ENCODE peak calls at places on chromosome 20, in nine cellular contexts. One of them, this sample, is unnamed.

GRCh38 chr20:45823949-45824835 is 2.9 kb downstream of the TNNC2 start:
- DNase-seq in AG08395: peak
- DNase-seq in transverse colon: peak
- DNase-seq in foreskin fibroblast: peak
- DNase-seq in GM04504: no peak
- DNase-seq in mucosa of gallbladder: peak
- DNase-seq in stimulated activated CD4-positive, alpha-beta T cell treated with anti-CD3 and anti-CD28 coated beads, Interleukin-1b, Interleukin-23, amount 100 ng/mL, for 24 hours: peak
- DNase-seq in HEK293T: no peak
- DNase-seq in stimulated activated CD8-positive, alpha-beta memory T cell treated with anti-CD3 and anti-CD28 coated beads, Interleukin-4, amount 100 ng/mL, for 48 hours: peak
- DNase-seq in this sample: no peak

GRCh38 chr20:31924561-31924960 is 27.3 kb downstream of the PDRG1 start:
- DNase-seq in HEK293T: no peak
- DNase-seq in stimulated activated CD4-positive, alpha-beta T cell treated with anti-CD3 and anti-CD28 coated beads, Interleukin-1b, Interleukin-23, amount 100 ng/mL, for 24 hours: no peak
- DNase-seq in AG08395: no peak
- DNase-seq in foreskin fibroblast: no peak
- DNase-seq in mucosa of gallbladder: no peak
- DNase-seq in stimulated activated CD8-positive, alpha-beta memory T cell treated with anti-CD3 and anti-CD28 coated beads, Interleukin-4, amount 100 ng/mL, for 48 hours: no peak
- DNase-seq in transverse colon: no peak
- DNase-seq in GM04504: no peak
- DNase-seq in this sample: no peak

GRCh38 chr20:57535297-57535696 is 10.4 kb upstream of the CTCFL start:
- DNase-seq in GM04504: no peak
- DNase-seq in stimulated activated CD4-positive, alpha-beta T cell treated with anti-CD3 and anti-CD28 coated beads, Interleukin-1b, Interleukin-23, amount 100 ng/mL, for 24 hours: no peak
- DNase-seq in foreskin fibroblast: no peak
- DNase-seq in HEK293T: no peak
- DNase-seq in AG08395: no peak
- DNase-seq in mucosa of gallbladder: no peak
- DNase-seq in stimulated activated CD8-positive, alpha-beta memory T cell treated with anti-CD3 and anti-CD28 coated beads, Interleukin-4, amount 100 ng/mL, for 48 hours: no peak
- DNase-seq in transverse colon: no peak
- DNase-seq in this sample: no peak

GRCh38 chr20:44701116-44701865 is 13.9 kb upstream of the CCN5 start:
- DNase-seq in stimulated activated CD8-positive, alpha-beta memory T cell treated with anti-CD3 and anti-CD28 coated beads, Interleukin-4, amount 100 ng/mL, for 48 hours: no peak
- DNase-seq in stimulated activated CD4-positive, alpha-beta T cell treated with anti-CD3 and anti-CD28 coated beads, Interleukin-1b, Interleukin-23, amount 100 ng/mL, for 24 hours: no peak
- DNase-seq in mucosa of gallbladder: no peak
- DNase-seq in GM04504: no peak
- DNase-seq in transverse colon: no peak
- DNase-seq in AG08395: no peak
- DNase-seq in foreskin fibroblast: peak
- DNase-seq in HEK293T: peak
- DNase-seq in this sample: no peak

GRCh38 chr20:62235777-62236157 is 2.6 kb upstream of the OSBPL2 start:
- DNase-seq in stimulated activated CD4-positive, alpha-beta T cell treated with anti-CD3 and anti-CD28 coated beads, Interleukin-1b, Interleukin-23, amount 100 ng/mL, for 24 hours: no peak
- DNase-seq in foreskin fibroblast: no peak
- DNase-seq in mucosa of gallbladder: no peak
- DNase-seq in stimulated activated CD8-positive, alpha-beta memory T cell treated with anti-CD3 and anti-CD28 coated beads, Interleukin-4, amount 100 ng/mL, for 48 hours: no peak
- DNase-seq in GM04504: no peak
- DNase-seq in AG08395: no peak
- DNase-seq in transverse colon: no peak
- DNase-seq in HEK293T: no peak
- DNase-seq in this sample: no peak

GRCh38 chr20:36407196-36407733 is 101.1 kb downstream of the DLGAP4 start:
- DNase-seq in stimulated activated CD8-positive, alpha-beta memory T cell treated with anti-CD3 and anti-CD28 coated beads, Interleukin-4, amount 100 ng/mL, for 48 hours: no peak
- DNase-seq in transverse colon: no peak
- DNase-seq in mucosa of gallbladder: no peak
- DNase-seq in GM04504: no peak
- DNase-seq in AG08395: peak
- DNase-seq in HEK293T: no peak
- DNase-seq in stimulated activated CD4-positive, alpha-beta T cell treated with anti-CD3 and anti-CD28 coated beads, Interleukin-1b, Interleukin-23, amount 100 ng/mL, for 24 hours: no peak
- DNase-seq in foreskin fibroblast: peak
- DNase-seq in this sample: no peak

GRCh38 chr20:64189986-64190385 is 25.7 kb downstream of the MYT1 start:
- DNase-seq in stimulated activated CD4-positive, alpha-beta T cell treated with anti-CD3 and anti-CD28 coated beads, Interleukin-1b, Interleukin-23, amount 100 ng/mL, for 24 hours: no peak
- DNase-seq in GM04504: no peak
- DNase-seq in foreskin fibroblast: no peak
- DNase-seq in HEK293T: no peak
- DNase-seq in stimulated activated CD8-positive, alpha-beta memory T cell treated with anti-CD3 and anti-CD28 coated beads, Interleukin-4, amount 100 ng/mL, for 48 hours: no peak
- DNase-seq in AG08395: no peak
- DNase-seq in mucosa of gallbladder: no peak
- DNase-seq in transverse colon: no peak
- DNase-seq in this sample: no peak

GRCh38 chr20:20130399-20130798 is 78.1 kb downstream of the CFAP61 start:
- DNase-seq in AG08395: no peak
- DNase-seq in stimulated activated CD4-positive, alpha-beta T cell treated with anti-CD3 and anti-CD28 coated beads, Interleukin-1b, Interleukin-23, amount 100 ng/mL, for 24 hours: no peak
- DNase-seq in GM04504: no peak
- DNase-seq in transverse colon: no peak
- DNase-seq in mucosa of gallbladder: no peak
- DNase-seq in foreskin fibroblast: no peak
- DNase-seq in HEK293T: no peak
- DNase-seq in stimulated activated CD8-positive, alpha-beta memory T cell treated with anti-CD3 and anti-CD28 coated beads, Interleukin-4, amount 100 ng/mL, for 48 hours: no peak
- DNase-seq in this sample: no peak

GRCh38 chr20:17621229-17621968 is 51.5 kb downstream of the DSTN start:
- DNase-seq in AG08395: no peak
- DNase-seq in HEK293T: no peak
- DNase-seq in stimulated activated CD8-positive, alpha-beta memory T cell treated with anti-CD3 and anti-CD28 coated beads, Interleukin-4, amount 100 ng/mL, for 48 hours: no peak
- DNase-seq in transverse colon: peak
- DNase-seq in stimulated activated CD4-positive, alpha-beta T cell treated with anti-CD3 and anti-CD28 coated beads, Interleukin-1b, Interleukin-23, amount 100 ng/mL, for 24 hours: no peak
- DNase-seq in foreskin fibroblast: no peak
- DNase-seq in mucosa of gallbladder: no peak
- DNase-seq in GM04504: no peak
- DNase-seq in this sample: no peak

GRCh38 chr20:37901667-37902503 is 1.0 kb upstream of the VSTM2L start:
- DNase-seq in transverse colon: no peak
- DNase-seq in HEK293T: peak
- DNase-seq in GM04504: no peak
- DNase-seq in mucosa of gallbladder: peak
- DNase-seq in stimulated activated CD8-positive, alpha-beta memory T cell treated with anti-CD3 and anti-CD28 coated beads, Interleukin-4, amount 100 ng/mL, for 48 hours: peak
- DNase-seq in stimulated activated CD4-positive, alpha-beta T cell treated with anti-CD3 and anti-CD28 coated beads, Interleukin-1b, Interleukin-23, amount 100 ng/mL, for 24 hours: no peak
- DNase-seq in foreskin fibroblast: peak
- DNase-seq in AG08395: peak
- DNase-seq in this sample: peak

GRCh38 chr20:32332614-32333013 is 25.5 kb upstream of the ASXL1 start:
- DNase-seq in transverse colon: peak
- DNase-seq in GM04504: no peak
- DNase-seq in foreskin fibroblast: peak
- DNase-seq in AG08395: peak
- DNase-seq in HEK293T: no peak
- DNase-seq in stimulated activated CD8-positive, alpha-beta memory T cell treated with anti-CD3 and anti-CD28 coated beads, Interleukin-4, amount 100 ng/mL, for 48 hours: peak
- DNase-seq in mucosa of gallbladder: peak
- DNase-seq in stimulated activated CD4-positive, alpha-beta T cell treated with anti-CD3 and anti-CD28 coated beads, Interleukin-1b, Interleukin-23, amount 100 ng/mL, for 24 hours: no peak
- DNase-seq in this sample: no peak

GRCh38 chr20:5933802-5934436 is 16.4 kb downstream of the TRMT6 start:
- DNase-seq in HEK293T: peak
- DNase-seq in stimulated activated CD4-positive, alpha-beta T cell treated with anti-CD3 and anti-CD28 coated beads, Interleukin-1b, Interleukin-23, amount 100 ng/mL, for 24 hours: no peak
- DNase-seq in mucosa of gallbladder: no peak
- DNase-seq in stimulated activated CD8-positive, alpha-beta memory T cell treated with anti-CD3 and anti-CD28 coated beads, Interleukin-4, amount 100 ng/mL, for 48 hours: no peak
- DNase-seq in transverse colon: no peak
- DNase-seq in AG08395: peak
- DNase-seq in foreskin fibroblast: no peak
- DNase-seq in GM04504: no peak
- DNase-seq in this sample: peak

GRCh38 chr20:37390891-37391525 is 45.1 kb downstream of the SRC start:
- DNase-seq in GM04504: no peak
- DNase-seq in stimulated activated CD4-positive, alpha-beta T cell treated with anti-CD3 and anti-CD28 coated beads, Interleukin-1b, Interleukin-23, amount 100 ng/mL, for 24 hours: no peak
- DNase-seq in HEK293T: no peak
- DNase-seq in AG08395: no peak
- DNase-seq in stimulated activated CD8-positive, alpha-beta memory T cell treated with anti-CD3 and anti-CD28 coated beads, Interleukin-4, amount 100 ng/mL, for 48 hours: no peak
- DNase-seq in transverse colon: no peak
- DNase-seq in foreskin fibroblast: no peak
- DNase-seq in mucosa of gallbladder: no peak
- DNase-seq in this sample: no peak

GRCh38 chr20:10059006-10059405 is 24.2 kb downstream of the ANKEF1 start:
- DNase-seq in stimulated activated CD8-positive, alpha-beta memory T cell treated with anti-CD3 and anti-CD28 coated beads, Interleukin-4, amount 100 ng/mL, for 48 hours: no peak
- DNase-seq in transverse colon: no peak
- DNase-seq in AG08395: no peak
- DNase-seq in GM04504: no peak
- DNase-seq in HEK293T: no peak
- DNase-seq in mucosa of gallbladder: no peak
- DNase-seq in stimulated activated CD4-positive, alpha-beta T cell treated with anti-CD3 and anti-CD28 coated beads, Interleukin-1b, Interleukin-23, amount 100 ng/mL, for 24 hours: no peak
- DNase-seq in foreskin fibroblast: no peak
- DNase-seq in this sample: no peak

GRCh38 chr20:35360033-35360432 is 51.7 kb downstream of the UQCC1 start:
- DNase-seq in HEK293T: no peak
- DNase-seq in AG08395: no peak
- DNase-seq in GM04504: no peak
- DNase-seq in stimulated activated CD4-positive, alpha-beta T cell treated with anti-CD3 and anti-CD28 coated beads, Interleukin-1b, Interleukin-23, amount 100 ng/mL, for 24 hours: no peak
- DNase-seq in transverse colon: no peak
- DNase-seq in mucosa of gallbladder: no peak
- DNase-seq in stimulated activated CD8-positive, alpha-beta memory T cell treated with anti-CD3 and anti-CD28 coated beads, Interleukin-4, amount 100 ng/mL, for 48 hours: no peak
- DNase-seq in foreskin fibroblast: no peak
- DNase-seq in this sample: no peak

GRCh38 chr20:58822175-58822574 is 28.5 kb downstream of the GNAS-AS1 start:
- DNase-seq in stimulated activated CD4-positive, alpha-beta T cell treated with anti-CD3 and anti-CD28 coated beads, Interleukin-1b, Interleukin-23, amount 100 ng/mL, for 24 hours: no peak
- DNase-seq in HEK293T: no peak
- DNase-seq in mucosa of gallbladder: no peak
- DNase-seq in transverse colon: no peak
- DNase-seq in AG08395: no peak
- DNase-seq in stimulated activated CD8-positive, alpha-beta memory T cell treated with anti-CD3 and anti-CD28 coated beads, Interleukin-4, amount 100 ng/mL, for 48 hours: no peak
- DNase-seq in GM04504: no peak
- DNase-seq in foreskin fibroblast: no peak
- DNase-seq in this sample: no peak

This sample was measured in NCI-H2227 treated with DMSO at 0.1 percent for 48 hours.